ENCODE peak calls at places on chromosomes 5 and 9, in four cellular contexts. A, I, C and W are unnamed samples.

GRCh38 chr5:75678155-75678554 is 39.1 kb downstream of the POC5 start:
- DNase-seq in I (no peak), C (no peak), A (no peak), W (no peak)

GRCh38 chr5:135823799-135824366 is 10.6 kb upstream of the SLC25A48 start:
- DNase-seq in C (no peak), I (no peak), A (no peak), W (no peak)

GRCh38 chr5:74594172-74595040 is 46.1 kb downstream of the ENC1 start:
- DNase-seq in I (no peak), A (no peak), C (no peak), W (no peak)

GRCh38 chr5:146744358-146744757 is 134.2 kb downstream of the PPP2R2B start:
- DNase-seq in I (no peak), A (no peak), C (no peak), W (peak)

GRCh38 chr5:83767409-83767992 is 46.8 kb upstream of the HAPLN1 start:
- DNase-seq in I (no peak), A (no peak), C (no peak), W (no peak)

GRCh38 chr5:113321266-113321665 is 113.5 kb downstream of the TSSK1B start:
- DNase-seq in A (no peak), C (no peak), I (no peak), W (no peak)

GRCh38 chr5:139401546-139401945 is 2.3 kb downstream of the SPATA24 start:
- DNase-seq in I (no peak), A (no peak), C (no peak), W (no peak)

GRCh38 chr9:93595461-93595860 is 19.1 kb downstream of the PHF2 start:
- DNase-seq in A (no peak), C (no peak), I (no peak), W (no peak)

GRCh38 chr5:140341591-140341990 is 4.8 kb downstream of the HBEGF start:
- DNase-seq in A (no peak), I (no peak), C (no peak), W (no peak)

GRCh38 chr9:131398204-131398603 is 4.3 kb downstream of the PRRC2B start:
- DNase-seq in I (peak), A (peak), C (no peak), W (no peak)

GRCh38 chr5:177444106-177445051 is 2.2 kb upstream of the PRR7 start:
- DNase-seq in A (no peak), C (no peak), I (no peak), W (no peak)